ENCODE peak calls at places on chromosomes 5 and 9, in six cellular contexts. Z, R, E, T, V and K are unnamed samples.

GRCh38 chr5:66939094-66939493 is 257.5 kb downstream of the CD180 start:
- DNase-seq in Z (no peak), R (no peak), E (no peak), T (no peak), V (no peak), K (no peak)

GRCh38 chr5:148702019-148702596 is 47.8 kb upstream of the HTR4 start:
- DNase-seq in Z (no peak), R (no peak), E (no peak), T (no peak), V (no peak), K (no peak)

GRCh38 chr5:136032564-136032963 is 3.8 kb downstream of the TGFBI start:
- DNase-seq in Z (no peak), R (no peak), E (peak; percentile 21), T (no peak), V (no peak), K (no peak)

GRCh38 chr5:178426326-178427130 is 163.7 kb downstream of the COL23A1 start:
- DNase-seq in Z (no peak), R (no peak), E (peak; percentile 24), T (no peak), V (no peak), K (no peak)

GRCh38 chr5:90560771-90561170 is 2.2 kb downstream of the ADGRV1 start:
- DNase-seq in Z (no peak), R (no peak), E (no peak), T (no peak), V (no peak), K (no peak)

GRCh38 chr5:112933651-112934365 is 11.8 kb upstream of the REEP5 start:
- DNase-seq in Z (no peak), R (no peak), E (no peak), T (no peak), V (no peak), K (no peak)

GRCh38 chr5:138212828-138213160 is 329 bp downstream of the CDC23 start:
- DNase-seq in Z (no peak), R (peak; percentile 11), E (no peak), T (peak; percentile 21), V (no peak), K (no peak)

GRCh38 chr9:5040730-5041389 is 55.8 kb downstream of the JAK2 start:
- DNase-seq in Z (no peak), R (no peak), E (no peak), T (no peak), V (no peak), K (no peak)

GRCh38 chr5:96024683-96025475 is 63.2 kb upstream of the ELL2 start:
- DNase-seq in Z (no peak), R (no peak), E (no peak), T (no peak), V (no peak), K (no peak)

GRCh38 chr9:111178361-111179043 is 140.2 kb upstream of the LPAR1 start:
- DNase-seq in Z (no peak), R (no peak), E (no peak), T (no peak), V (no peak), K (no peak)

GRCh38 chr5:137923856-137924255 is 34.6 kb downstream of the PKD2L2 start:
- DNase-seq in Z (no peak), R (no peak), E (no peak), T (no peak), V (no peak), K (no peak)

GRCh38 chr9:125906144-125906543 is 159.0 kb downstream of the PBX3 start:
- DNase-seq in Z (no peak), R (no peak), E (no peak), T (no peak), V (no peak), K (no peak)

GRCh38 chr5:159451197-159452052 is 121.1 kb upstream of the IL12B start:
- DNase-seq in Z (no peak), R (no peak), E (no peak), T (peak; percentile 39), V (peak; percentile 37), K (peak; percentile 16)

GRCh38 chr5:12016149-12016740 is 112.0 kb upstream of the CTNND2 start:
- DNase-seq in Z (no peak), R (no peak), E (no peak), T (no peak), V (no peak), K (no peak)

GRCh38 chr5:129767927-129768380 is 20.1 kb downstream of the MINAR2 start:
- DNase-seq in Z (peak; percentile 87), R (peak; percentile 86), E (peak; percentile 62), T (peak; percentile 56), V (peak; percentile 21), K (no peak)

GRCh38 chr9:99823392-99824377 is 2.0 kb downstream of the NR4A3 start:
- DNase-seq in Z (peak; percentile 38), R (peak; percentile 18), E (peak; percentile 52), T (peak; percentile 35), V (no peak), K (no peak)

GRCh38 chr9:35069020-35069419 is 3.4 kb downstream of the VCP start:
- DNase-seq in Z (no peak), R (no peak), E (no peak), T (no peak), V (no peak), K (no peak)

GRCh38 chr5:88683506-88684135 is 199.4 kb downstream of the MEF2C start:
- DNase-seq in Z (no peak), R (peak; percentile 78), E (no peak), T (no peak), V (no peak), K (no peak)

GRCh38 chr5:139708877-139709586 is 60.9 kb downstream of the CXXC5 start:
- DNase-seq in Z (peak; percentile 79), R (no peak), E (no peak), T (no peak), V (no peak), K (peak; percentile 62)

GRCh38 chr9:133888048-133888778 is 103.9 kb downstream of the VAV2 start:
- DNase-seq in Z (no peak), R (no peak), E (peak; percentile 83), T (no peak), V (no peak), K (no peak)

GRCh38 chr9:85114799-85115198 is 445.3 kb downstream of the NTRK2 start:
- DNase-seq in Z (no peak), R (no peak), E (no peak), T (no peak), V (no peak), K (no peak)

GRCh38 chr9:105425817-105426433 is 21.9 kb upstream of the FSD1L start:
- DNase-seq in Z (no peak), R (peak; percentile 32), E (no peak), T (no peak), V (no peak), K (no peak)

GRCh38 chr9:27457445-27457844 is 66.6 kb upstream of the IFNK start:
- DNase-seq in Z (no peak), R (no peak), E (no peak), T (no peak), V (no peak), K (no peak)

GRCh38 chr5:33978307-33978706 is 6.2 kb downstream of the SLC45A2 start:
- DNase-seq in Z (no peak), R (no peak), E (no peak), T (no peak), V (no peak), K (no peak)

GRCh38 chr9:115333671-115334070 is 215.7 kb upstream of the TNC start:
- DNase-seq in Z (no peak), R (no peak), E (no peak), T (no peak), V (no peak), K (no peak)

GRCh38 chr5:31477516-31477915 is 54.4 kb downstream of the DROSHA start:
- DNase-seq in Z (no peak), R (no peak), E (no peak), T (no peak), V (no peak), K (no peak)

GRCh38 chr9:83449981-83450380 is 88.2 kb downstream of the FRMD3 start:
- DNase-seq in Z (no peak), R (no peak), E (no peak), T (no peak), V (no peak), K (no peak)

GRCh38 chr5:20353481-20353880 is 365.5 kb upstream of the CDH18 start:
- DNase-seq in Z (no peak), R (no peak), E (no peak), T (no peak), V (no peak), K (no peak)

GRCh38 chr5:99605904-99606303 is 677.1 kb upstream of the CHD1 start:
- DNase-seq in Z (no peak), R (peak; percentile 49), E (no peak), T (no peak), V (no peak), K (no peak)

DNA sequence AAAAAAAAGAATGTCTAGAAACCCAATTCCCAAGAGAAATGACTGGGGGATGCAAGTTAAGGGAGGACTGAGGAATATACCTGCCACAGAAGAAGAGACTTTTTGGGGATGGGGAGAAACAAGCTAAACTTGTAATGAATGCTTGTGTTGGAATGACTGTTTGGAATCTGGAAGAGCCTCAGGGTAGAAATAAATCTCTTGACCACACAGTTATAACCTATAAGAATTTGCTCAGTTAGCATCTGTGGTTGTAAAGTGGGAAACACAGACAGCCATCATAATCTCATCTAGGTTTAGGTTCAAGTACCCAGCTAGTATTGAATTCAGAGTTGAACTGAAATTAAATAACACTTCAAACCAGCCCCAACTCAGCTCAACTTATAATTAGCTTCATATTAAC is 678.3 kb upstream of the CHD1 start:
- DNase-seq in Z (no peak), R (no peak), E (no peak), T (no peak), V (no peak), K (no peak)
- H3K4me3 ChIP-seq in Z (no peak overlapping the region), R (no peak overlapping the region), E (no peak overlapping the region), T (no peak overlapping the region), V (no peak overlapping the region), K (no peak overlapping the region)

DNA sequence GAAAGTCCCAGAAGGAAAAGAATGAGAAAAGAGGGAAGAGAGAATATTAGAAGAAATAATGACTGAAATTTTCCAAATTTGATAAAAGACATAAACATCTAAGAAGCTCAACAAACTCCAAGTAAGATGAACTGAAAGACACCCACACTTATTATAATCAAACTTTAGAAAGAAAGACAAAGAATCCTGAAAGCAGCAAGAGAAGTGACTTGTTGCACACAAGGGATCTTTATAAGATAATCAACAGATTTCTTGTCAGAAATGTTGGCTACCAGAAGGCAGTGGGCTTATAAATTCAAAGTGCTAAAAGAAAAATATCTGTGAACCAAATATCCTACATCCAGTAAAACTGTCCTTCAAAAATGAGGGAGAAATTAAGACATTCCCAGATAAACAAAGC is 49.0 kb upstream of the FNIP1 start:
- DNase-seq in Z (no peak), R (no peak), E (no peak), T (no peak), V (no peak), K (no peak)
- H3K9me3 ChIP-seq in Z (peaks cover 4% of the 10 kb centered on the region), R (no peaks in the 10 kb centered on the region), E (no peaks in the 10 kb centered on the region), T (peaks cover 18% of the 10 kb centered on the region), V (peaks cover 22% of the 10 kb centered on the region), K (peaks cover 28% of the 10 kb centered on the region)

GRCh38 chr5:6450235-6450860 is 1.7 kb downstream of the UBE2QL1 start:
- DNase-seq in Z (no peak), R (peak; percentile 33), E (no peak), T (no peak), V (no peak), K (no peak)
- H3K27me3 ChIP-seq in Z (peaks cover 3% of the 10 kb centered on the region), R (no peaks in the 10 kb centered on the region), E (no peaks in the 10 kb centered on the region), T (peaks cover 13% of the 10 kb centered on the region), V (no peaks in the 10 kb centered on the region), K (no peaks in the 10 kb centered on the region)

DNA sequence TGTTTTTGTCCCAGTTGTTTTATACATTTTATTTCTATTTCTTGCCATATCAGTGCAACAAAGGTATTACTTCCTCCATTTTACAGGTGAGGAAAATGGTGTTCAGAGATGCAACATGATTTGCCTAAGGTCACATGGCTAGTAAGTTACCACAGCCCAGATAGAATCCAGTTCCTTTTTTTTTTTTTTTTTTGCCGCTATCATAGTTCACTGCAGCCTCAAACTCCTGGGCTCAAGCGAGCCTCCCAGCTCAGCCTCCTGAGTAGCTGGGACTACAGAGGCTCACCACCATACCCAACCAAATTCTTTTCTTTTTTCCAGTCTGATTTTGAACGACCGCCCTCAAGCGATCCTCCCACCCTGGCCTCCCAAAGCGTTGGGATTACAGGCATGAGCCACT is 480 bp upstream of the CCDC69 start:
- DNase-seq in Z (no peak), R (peak; percentile 31), E (no peak), T (no peak), V (no peak), K (no peak)
- H3K4me3 ChIP-seq in Z (no peak overlapping the region), R (peak overlapping the region; percentile 83), E (no peak overlapping the region), T (peak overlapping the region; percentile 74), V (peak overlapping the region; percentile 90), K (peak overlapping the region; percentile 73)